ENCODE peak calls at places on chromosomes 2 and 18, in four cellular contexts. One of them, this sample, is unnamed.

GRCh38 chr2:68889500-68889899 is 18.3 kb upstream of the BMP10 start:
- DNase-seq in effector memory CD4-positive, alpha-beta T cell: no peak
- DNase-seq in endodermal cell: no peak
- DNase-seq in breast epithelium: no peak
- DNase-seq in this sample: no peak

GRCh38 chr18:79206444-79206843 is 137.2 kb downstream of the ATP9B start:
- DNase-seq in effector memory CD4-positive, alpha-beta T cell: no peak
- DNase-seq in endodermal cell: no peak
- DNase-seq in breast epithelium: no peak
- DNase-seq in this sample: no peak

GRCh38 chr2:44351676-44352075 is 9.6 kb downstream of the PREPL start:
- DNase-seq in effector memory CD4-positive, alpha-beta T cell: no peak
- DNase-seq in endodermal cell: no peak
- DNase-seq in breast epithelium: no peak
- DNase-seq in this sample: no peak

GRCh38 chr2:202278944-202279343 is 13.4 kb downstream of the NOP58 start:
- DNase-seq in effector memory CD4-positive, alpha-beta T cell: no peak
- DNase-seq in endodermal cell: no peak
- DNase-seq in breast epithelium: no peak
- DNase-seq in this sample: no peak

GRCh38 chr18:68623342-68623741 is 91.6 kb downstream of the TMX3 start:
- DNase-seq in effector memory CD4-positive, alpha-beta T cell: no peak
- DNase-seq in endodermal cell: peak; percentile 83
- DNase-seq in breast epithelium: no peak
- DNase-seq in this sample: no peak

GRCh38 chr18:79911009-79911870 is 40.2 kb downstream of the SLC66A2 start:
- DNase-seq in effector memory CD4-positive, alpha-beta T cell: no peak
- DNase-seq in endodermal cell: peak; percentile 60
- DNase-seq in breast epithelium: peak; percentile 13
- DNase-seq in this sample: peak; percentile 27

GRCh38 chr18:28637897-28638296 is 461.0 kb upstream of the CDH2 start:
- DNase-seq in effector memory CD4-positive, alpha-beta T cell: no peak
- DNase-seq in endodermal cell: peak; percentile 37
- DNase-seq in breast epithelium: no peak
- DNase-seq in this sample: no peak

GRCh38 chr18:28041366-28041765 is 135.6 kb downstream of the CDH2 start:
- DNase-seq in effector memory CD4-positive, alpha-beta T cell: no peak
- DNase-seq in endodermal cell: no peak
- DNase-seq in breast epithelium: no peak
- DNase-seq in this sample: no peak

GRCh38 chr2:61993422-61994024 is 88.0 kb downstream of the COMMD1 start:
- DNase-seq in effector memory CD4-positive, alpha-beta T cell: no peak
- DNase-seq in endodermal cell: no peak
- DNase-seq in breast epithelium: no peak
- DNase-seq in this sample: no peak

GRCh38 chr2:10494351-10495066 is 46.4 kb upstream of the ODC1 start:
- DNase-seq in effector memory CD4-positive, alpha-beta T cell: no peak
- DNase-seq in endodermal cell: no peak
- DNase-seq in breast epithelium: no peak
- DNase-seq in this sample: no peak

GRCh38 chr2:241185961-241186360 is 2.5 kb upstream of the ANO7 start:
- DNase-seq in effector memory CD4-positive, alpha-beta T cell: no peak
- DNase-seq in endodermal cell: no peak
- DNase-seq in breast epithelium: no peak
- DNase-seq in this sample: no peak

GRCh38 chr2:240789051-240789453 is 31.0 kb downstream of the KIF1A start:
- DNase-seq in effector memory CD4-positive, alpha-beta T cell: no peak
- DNase-seq in endodermal cell: no peak
- DNase-seq in breast epithelium: no peak
- DNase-seq in this sample: no peak

GRCh38 chr2:200411831-200412230 is 98.0 kb downstream of the KCTD18 start:
- DNase-seq in effector memory CD4-positive, alpha-beta T cell: no peak
- DNase-seq in endodermal cell: no peak
- DNase-seq in breast epithelium: no peak
- DNase-seq in this sample: no peak

GRCh38 chr2:75680402-75680801 is 30.3 kb downstream of the GCFC2 start:
- DNase-seq in effector memory CD4-positive, alpha-beta T cell: no peak
- DNase-seq in endodermal cell: no peak
- DNase-seq in breast epithelium: no peak
- DNase-seq in this sample: no peak

GRCh38 chr2:98446850-98447249 is 2.2 kb downstream of the INPP4A start:
- DNase-seq in effector memory CD4-positive, alpha-beta T cell: no peak
- DNase-seq in endodermal cell: no peak
- DNase-seq in breast epithelium: no peak
- DNase-seq in this sample: no peak

GRCh38 chr2:231716641-231717280 is 8.4 kb downstream of the PTMA start:
- DNase-seq in effector memory CD4-positive, alpha-beta T cell: no peak
- DNase-seq in endodermal cell: no peak
- DNase-seq in breast epithelium: no peak
- DNase-seq in this sample: no peak

DNA sequence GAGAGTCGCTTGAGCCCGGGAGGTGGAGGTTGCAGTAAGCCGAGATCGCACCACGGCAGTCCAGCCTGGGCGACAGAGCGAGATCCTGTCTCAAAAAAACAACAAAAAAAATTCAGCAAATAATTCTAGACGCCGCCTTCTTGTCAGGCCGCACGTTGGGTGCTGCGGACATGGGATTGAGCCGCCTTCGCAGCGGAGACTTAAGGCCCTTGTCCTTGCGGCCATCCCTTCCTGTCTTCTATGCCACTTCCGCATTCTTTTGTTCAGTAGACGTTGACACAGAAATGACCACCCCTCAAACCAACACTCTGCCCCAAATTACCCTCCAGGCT is 15.8 kb downstream of the PTPN18 start:
- DNase-seq in effector memory CD4-positive, alpha-beta T cell: no peak
- DNase-seq in endodermal cell: no peak
- DNase-seq in breast epithelium: peak; percentile 29
- DNase-seq in this sample: no peak
- H3K27ac ChIP-seq in effector memory CD4-positive, alpha-beta T cell: peak overlapping the region; percentile 60
- H3K27ac ChIP-seq in endodermal cell: no peak overlapping the region
- H3K27ac ChIP-seq in breast epithelium: peak overlapping the region; percentile 85
- H3K27ac ChIP-seq in this sample: peak overlapping the region; percentile 75

GRCh38 chr2:85794038-85794441 is 40.2 kb downstream of the ATOH8 start:
- DNase-seq in effector memory CD4-positive, alpha-beta T cell: no peak
- DNase-seq in endodermal cell: no peak
- DNase-seq in breast epithelium: no peak
- DNase-seq in this sample: no peak
- H3K27ac ChIP-seq in effector memory CD4-positive, alpha-beta T cell: no peak overlapping the region
- H3K27ac ChIP-seq in endodermal cell: no peak overlapping the region
- H3K27ac ChIP-seq in breast epithelium: peak overlapping the region; percentile 65
- H3K27ac ChIP-seq in this sample: no peak overlapping the region

GRCh38 chr2:163611557-163611906 is 124.3 kb downstream of the FIGN start:
- DNase-seq in effector memory CD4-positive, alpha-beta T cell: no peak
- DNase-seq in endodermal cell: no peak
- DNase-seq in breast epithelium: no peak
- DNase-seq in this sample: no peak
- H3K27ac ChIP-seq in effector memory CD4-positive, alpha-beta T cell: no peak overlapping the region
- H3K27ac ChIP-seq in endodermal cell: no peak overlapping the region
- H3K27ac ChIP-seq in breast epithelium: no peak overlapping the region
- H3K27ac ChIP-seq in this sample: no peak overlapping the region

DNA sequence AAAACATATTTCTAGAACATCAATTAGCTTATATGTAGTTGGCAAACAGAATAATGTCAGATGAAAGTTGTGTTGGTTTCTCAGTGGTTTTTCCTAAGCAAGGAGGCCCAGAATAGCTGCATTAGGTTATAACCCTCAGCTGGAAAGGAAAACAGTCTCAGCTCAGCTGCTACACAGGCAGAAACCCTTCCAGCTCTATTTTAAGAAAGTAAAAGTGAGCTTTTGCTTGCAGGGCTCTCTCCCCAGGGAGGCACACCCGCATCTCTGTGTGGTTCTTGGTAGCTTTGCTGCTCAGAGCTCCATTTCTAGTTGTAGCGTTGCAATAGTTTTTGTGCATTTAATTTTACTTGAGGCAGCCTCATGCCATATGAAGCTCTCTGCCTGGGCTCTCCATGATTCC is 54.6 kb downstream of the PIKFYVE start:
- DNase-seq in effector memory CD4-positive, alpha-beta T cell: no peak
- DNase-seq in endodermal cell: no peak
- DNase-seq in breast epithelium: no peak
- DNase-seq in this sample: no peak
- H3K27ac ChIP-seq in effector memory CD4-positive, alpha-beta T cell: no peak overlapping the region
- H3K27ac ChIP-seq in endodermal cell: no peak overlapping the region
- H3K27ac ChIP-seq in breast epithelium: peak overlapping the region; percentile 23
- H3K27ac ChIP-seq in this sample: no peak overlapping the region

GRCh38 chr2:193818801-193819499 is 1624.2 kb upstream of the TMEFF2 start:
- DNase-seq in effector memory CD4-positive, alpha-beta T cell: no peak
- DNase-seq in endodermal cell: no peak
- DNase-seq in breast epithelium: no peak
- DNase-seq in this sample: no peak

DNA sequence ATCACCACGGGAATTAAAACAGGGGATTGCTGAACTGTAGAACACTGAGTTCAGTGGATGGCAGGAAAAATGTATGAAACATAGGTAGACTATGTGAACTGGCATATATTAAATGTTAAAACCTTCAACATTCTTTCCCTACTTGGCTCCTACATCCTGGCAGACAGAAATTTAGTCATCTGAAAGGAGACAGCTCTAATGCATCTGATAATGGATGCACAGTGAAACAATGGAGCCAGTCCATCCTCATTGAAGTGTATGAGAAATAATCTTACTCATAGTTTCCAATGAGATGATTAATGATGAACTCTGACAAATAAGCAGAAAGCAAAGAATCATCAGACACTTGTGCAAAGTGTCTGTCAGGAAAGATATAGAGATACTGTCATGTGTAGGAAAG is 1629.7 kb upstream of the TMEFF2 start:
- DNase-seq in effector memory CD4-positive, alpha-beta T cell: no peak
- DNase-seq in endodermal cell: no peak
- DNase-seq in breast epithelium: no peak
- DNase-seq in this sample: no peak
- H3K27ac ChIP-seq in effector memory CD4-positive, alpha-beta T cell: no peak overlapping the region
- H3K27ac ChIP-seq in endodermal cell: no peak overlapping the region
- H3K27ac ChIP-seq in breast epithelium: no peak overlapping the region
- H3K27ac ChIP-seq in this sample: no peak overlapping the region

GRCh38 chr2:144403940-144404339 is 116.0 kb downstream of the ZEB2 start:
- DNase-seq in effector memory CD4-positive, alpha-beta T cell: no peak
- DNase-seq in endodermal cell: no peak
- DNase-seq in breast epithelium: no peak
- DNase-seq in this sample: no peak
- H3K27ac ChIP-seq in effector memory CD4-positive, alpha-beta T cell: no peak overlapping the region
- H3K27ac ChIP-seq in endodermal cell: no peak overlapping the region
- H3K27ac ChIP-seq in breast epithelium: peak overlapping the region; percentile 20
- H3K27ac ChIP-seq in this sample: peak overlapping the region; percentile 82

GRCh38 chr2:186714611-186715010 is 20.8 kb downstream of the FAM171B start:
- DNase-seq in effector memory CD4-positive, alpha-beta T cell: no peak
- DNase-seq in endodermal cell: no peak
- DNase-seq in breast epithelium: no peak
- DNase-seq in this sample: no peak

GRCh38 chr2:186716004-186716403 is 22.1 kb downstream of the FAM171B start:
- DNase-seq in effector memory CD4-positive, alpha-beta T cell: no peak
- DNase-seq in endodermal cell: no peak
- DNase-seq in breast epithelium: no peak
- DNase-seq in this sample: no peak

GRCh38 chr2:186718895-186719294 is 25.0 kb downstream of the FAM171B start:
- DNase-seq in effector memory CD4-positive, alpha-beta T cell: no peak
- DNase-seq in endodermal cell: no peak
- DNase-seq in breast epithelium: no peak
- DNase-seq in this sample: no peak

GRCh38 chr2:186718122-186718521 is 24.3 kb downstream of the FAM171B start:
- DNase-seq in effector memory CD4-positive, alpha-beta T cell: no peak
- DNase-seq in endodermal cell: no peak
- DNase-seq in breast epithelium: no peak
- DNase-seq in this sample: no peak

DNA sequence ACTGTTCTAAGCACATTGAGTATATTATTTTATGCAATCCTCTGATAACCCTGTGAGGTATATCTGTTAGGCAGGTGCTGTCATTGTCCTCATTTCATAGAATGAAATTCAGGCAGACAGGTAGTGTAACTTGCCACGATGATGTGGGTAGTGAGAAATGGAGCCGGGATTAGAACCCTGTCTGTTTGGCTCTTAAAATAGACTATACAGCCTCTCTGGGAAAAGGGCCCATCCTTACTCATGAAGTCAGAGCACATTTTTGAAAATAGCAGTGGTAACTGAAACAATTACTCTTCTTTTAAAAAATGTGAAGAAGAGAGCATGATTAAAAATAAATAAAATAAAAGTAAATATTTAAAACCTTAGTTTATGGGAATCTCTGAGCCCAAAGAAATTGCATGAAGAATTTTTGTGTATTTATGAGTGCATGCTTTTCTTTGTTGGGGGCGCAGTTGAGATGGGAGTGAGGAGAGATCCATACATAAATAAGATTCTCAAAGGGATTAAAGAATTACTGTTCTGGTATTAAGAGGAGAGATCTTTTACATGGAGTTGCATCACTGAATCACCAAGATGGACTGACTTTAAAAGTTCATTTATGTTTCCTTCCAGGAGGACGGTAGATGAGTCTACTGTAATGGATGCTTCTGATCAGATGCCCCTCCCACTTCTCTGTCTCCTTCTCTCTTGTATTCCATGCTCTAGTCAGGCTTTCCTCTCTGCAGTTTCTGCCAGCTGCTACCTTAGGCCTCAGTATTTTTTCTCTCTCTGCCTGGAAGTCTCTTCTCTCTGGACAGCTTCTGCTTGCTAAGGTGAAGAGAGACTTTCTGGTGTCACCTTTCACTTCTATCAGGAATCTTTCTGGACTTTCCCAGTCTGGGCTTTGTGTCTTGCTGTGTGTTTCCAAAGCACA is 23.3 kb downstream of the FAM171B start:
- DNase-seq in effector memory CD4-positive, alpha-beta T cell: no peak
- DNase-seq in endodermal cell: no peak
- DNase-seq in breast epithelium: no peak
- DNase-seq in this sample: no peak
- H3K27ac ChIP-seq in effector memory CD4-positive, alpha-beta T cell: no peak overlapping the region
- H3K27ac ChIP-seq in endodermal cell: peak overlapping the region; percentile 94
- H3K27ac ChIP-seq in breast epithelium: no peak overlapping the region
- H3K27ac ChIP-seq in this sample: no peak overlapping the region

GRCh38 chr2:219253753-219254589 is at the start of gene TUBA4A:
- DNase-seq in effector memory CD4-positive, alpha-beta T cell: peak; percentile 89
- DNase-seq in endodermal cell: peak; percentile 93
- DNase-seq in breast epithelium: peak; percentile 85
- DNase-seq in this sample: peak; percentile 84
- H3K27ac ChIP-seq in effector memory CD4-positive, alpha-beta T cell: peak within 1 kb of the TSS; percentile 94
- H3K27ac ChIP-seq in endodermal cell: no peak within 1 kb of the TSS
- H3K27ac ChIP-seq in breast epithelium: peak within 1 kb of the TSS; percentile 93
- H3K27ac ChIP-seq in this sample: peak within 1 kb of the TSS; percentile 84

GRCh38 chr2:47784349-47784851 is 1.5 kb downstream of the MSH6 start:
- DNase-seq in effector memory CD4-positive, alpha-beta T cell: no peak
- DNase-seq in endodermal cell: peak; percentile 65
- DNase-seq in breast epithelium: no peak
- DNase-seq in this sample: no peak
- H3K27ac ChIP-seq in effector memory CD4-positive, alpha-beta T cell: peak overlapping the region; percentile 86
- H3K27ac ChIP-seq in endodermal cell: no peak overlapping the region
- H3K27ac ChIP-seq in breast epithelium: peak overlapping the region; percentile 95
- H3K27ac ChIP-seq in this sample: peak overlapping the region; percentile 24